ENCODE peak calls at places on chromosomes 1 and 21, in four cellular contexts. A is mesothelial cell of epicardium; G is mesendoderm; M is activated CD8-positive, alpha-beta memory T cell treated with anti-CD3 and anti-CD28 coated beads, Interleukin-2, amount 50 U/mL, for 48 hours. I is an unnamed sample.
A peak's percentile ranks its signal among the peaks of the same experiment; 100 is the strongest.

GRCh38 chr21:29606613-29607012 is 307.9 kb downstream of the BACH1 start:
- DNase-seq in A (no peak), G (no peak), M (no peak), I (no peak)

GRCh38 chr1:207831517-207832327 is 79.2 kb downstream of the CD34 start:
- DNase-seq in A (no peak), G (no peak), M (peak; percentile 67), I (no peak)

GRCh38 chr1:165695011-165695410 is 3.4 kb downstream of the ALDH9A1 start:
- DNase-seq in A (no peak), G (no peak), M (no peak), I (no peak)

GRCh38 chr1:109790735-109791494 is 27.2 kb upstream of the EPS8L3 start:
- DNase-seq in A (no peak), G (peak; percentile 91), M (peak; percentile 88), I (no peak)

GRCh38 chr1:13697738-13698137 is 2.2 kb upstream of the PRDM2 start:
- DNase-seq in A (no peak), G (peak; percentile 2), M (no peak), I (no peak)

GRCh38 chr1:207672525-207673130 is 27.7 kb downstream of the CR1L start:
- DNase-seq in A (no peak), G (peak; percentile 85), M (no peak), I (no peak)

GRCh38 chr1:36465731-36466369 is 1.7 kb upstream of the MRPS15 start:
- DNase-seq in A (no peak), G (peak; percentile 65), M (no peak), I (no peak)

GRCh38 chr1:87335175-87335992 is 6.7 kb downstream of the LMO4 start:
- DNase-seq in A (no peak), G (peak; percentile 78), M (peak; percentile 81), I (peak; percentile 70)

GRCh38 chr21:24840287-24840686 is 767.0 kb downstream of the MRPL39 start:
- DNase-seq in A (no peak), G (no peak), M (no peak), I (no peak)

GRCh38 chr1:15090373-15090772 is 63.2 kb upstream of the TMEM51 start:
- DNase-seq in A (peak; percentile 49), G (peak; percentile 94), M (no peak), I (no peak)

GRCh38 chr1:172005856-172006255 is 164.6 kb downstream of the DNM3 start:
- DNase-seq in A (no peak), G (no peak), M (no peak), I (no peak)

GRCh38 chr1:164771568-164772350 is 212.8 kb downstream of the PBX1 start:
- DNase-seq in A (peak; percentile 45), G (peak; percentile 88), M (no peak), I (peak; percentile 63)

GRCh38 chr1:222243902-222244301 is 304.0 kb downstream of the HHIPL2 start:
- DNase-seq in A (no peak), G (no peak), M (no peak), I (no peak)

GRCh38 chr1:40224040-40224439 is 23.7 kb upstream of the TMCO2 start:
- DNase-seq in A (no peak), G (peak; percentile 78), M (no peak), I (no peak)

GRCh38 chr1:51488372-51489050 is 30.6 kb downstream of the EPS15 start:
- DNase-seq in A (no peak), G (peak; percentile 7), M (no peak), I (no peak)

I was measured in glutamatergic neuron.